ENCODE peak calls at places on chromosomes 4 and X, in six cellular contexts. T is GM12878, C is HepG2, F is K562, O is H1, E is GM12891. S is an unnamed sample.

GRCh38 chr4:76784237-76784636 is 113.7 kb downstream of the SOWAHB start:
- DNase-seq in T (no peak), C (no peak), F (no peak), O (no peak), E (no peak), S (no peak)

GRCh38 chr4:115453416-115453815 is 340.0 kb upstream of the NDST4 start:
- DNase-seq in T (no peak), C (no peak), F (no peak), O (no peak), E (no peak), S (no peak)

GRCh38 chr4:105822061-105822460 is 73.2 kb upstream of the NPNT start:
- DNase-seq in T (no peak), C (no peak), F (no peak), O (no peak), E (no peak), S (no peak)

GRCh38 chr4:148651991-148652390 is 209.8 kb upstream of the NR3C2 start:
- DNase-seq in T (no peak), C (no peak), F (no peak), O (no peak), E (no peak), S (no peak)

GRCh38 chrX:8179653-8180052 is 8.6 kb upstream of the VCX2 start:
- DNase-seq in T (no peak), C (no peak), F (no peak), O (no peak), E (no peak), S (no peak)

GRCh38 chrX:39749135-39749534 is 348.6 kb downstream of the BCOR start:
- DNase-seq in T (no peak), C (no peak), F (no peak), O (no peak), E (no peak), S (no peak)

GRCh38 chr4:25915359-25915716 is 1.3 kb downstream of the SMIM20 start:
- DNase-seq in T (no peak), C (no peak), F (peak), O (no peak), E (no peak), S (no peak)

GRCh38 chrX:136812286-136812685 is 31.6 kb upstream of the ARHGEF6 start:
- DNase-seq in T (no peak), C (no peak), F (no peak), O (no peak), E (no peak), S (no peak)

GRCh38 chr4:185782523-185782922 is 29.5 kb downstream of the SORBS2 start:
- DNase-seq in T (no peak), C (peak), F (peak), O (no peak), E (no peak), S (no peak)

GRCh38 chr4:3446631-3447320 is 5.0 kb downstream of the HGFAC start:
- DNase-seq in T (no peak), C (no peak), F (no peak), O (no peak), E (no peak), S (no peak)

GRCh38 chr4:119526786-119527550 is 101.6 kb downstream of the PDE5A start:
- DNase-seq in T (no peak), C (peak), F (no peak), O (no peak), E (no peak), S (no peak)

GRCh38 chr4:31415629-31416028 is 695.5 kb downstream of the PCDH7 start:
- DNase-seq in T (no peak), C (no peak), F (no peak), O (no peak), E (no peak), S (no peak)

GRCh38 chrX:123607806-123608205 is 125.0 kb downstream of the THOC2 start:
- DNase-seq in T (no peak), C (no peak), F (no peak), O (no peak), E (no peak), S (no peak)

GRCh38 chr4:140333523-140333922 is 39.9 kb upstream of the SCOC start:
- DNase-seq in T (no peak), C (no peak), F (no peak), O (no peak), E (no peak), S (no peak)

GRCh38 chr4:60173718-60174117 is 1026.4 kb upstream of the ADGRL3 start:
- DNase-seq in T (no peak), C (no peak), F (no peak), O (no peak), E (no peak), S (no peak)

GRCh38 chr4:65791111-65791806 is 121.0 kb upstream of the EPHA5 start:
- DNase-seq in T (no peak), C (no peak), F (no peak), O (no peak), E (no peak), S (no peak)

GRCh38 chrX:12978205-12979010 is 3.5 kb downstream of the TMSB4X start:
- DNase-seq in T (no peak), C (no peak), F (no peak), O (no peak), E (no peak), S (peak)

GRCh38 chrX:12981880-12982279 is 7.0 kb downstream of the TMSB4X start:
- DNase-seq in T (no peak), C (no peak), F (no peak), O (no peak), E (no peak), S (no peak)

GRCh38 chrX:12977761-12978204 is 2.9 kb downstream of the TMSB4X start:
- DNase-seq in T (no peak), C (no peak), F (no peak), O (no peak), E (no peak), S (no peak)

GRCh38 chrX:12979630-12980015 is 4.7 kb downstream of the TMSB4X start:
- DNase-seq in T (no peak), C (no peak), F (no peak), O (no peak), E (no peak), S (no peak)

DNA sequence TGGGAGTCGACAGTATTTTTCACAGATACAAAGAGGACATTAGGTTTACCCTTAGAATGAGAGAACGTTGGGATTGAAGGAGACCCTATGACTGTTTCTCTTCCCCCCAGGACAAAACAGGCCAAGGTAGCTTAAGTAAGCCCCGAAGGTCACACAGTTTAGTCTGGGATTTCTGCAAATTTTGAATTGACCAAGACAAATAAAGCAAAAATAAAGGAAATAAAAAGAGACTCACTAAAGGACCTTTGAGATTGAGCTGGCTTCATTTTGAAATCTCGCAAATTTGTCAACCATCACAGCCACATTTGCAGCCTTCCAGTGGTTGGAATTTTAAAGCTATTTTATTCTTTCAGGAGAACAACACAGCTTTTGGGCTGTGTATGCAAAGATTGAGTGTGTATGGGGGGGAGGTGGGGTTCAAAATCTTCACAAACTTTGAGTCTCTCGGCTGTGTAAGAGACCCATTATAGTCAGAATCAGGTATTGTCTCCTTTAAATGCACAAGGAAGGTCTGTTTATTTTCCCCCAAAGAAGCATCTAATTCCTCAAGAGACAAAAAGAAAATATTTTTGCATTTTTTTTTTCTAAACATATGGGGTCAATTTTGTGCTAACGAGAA is 4.2 kb downstream of the TMSB4X start:
- DNase-seq in T (no peak), C (no peak), F (no peak), O (no peak), E (no peak), S (no peak)
- TF ChIP-seq TAF1 in T (no peak), C (no peak), F (no peak), O (no peak), E (no peak), S (no peak)

GRCh38 chr4:95472538-95472937 is 76.2 kb downstream of the UNC5C start:
- DNase-seq in T (no peak), C (no peak), F (no peak), O (no peak), E (no peak), S (no peak)
- TF ChIP-seq POLR2A in T (no peak), C (no peak), F (no peak), O (no peak), E (no peak), S (no peak)

DNA sequence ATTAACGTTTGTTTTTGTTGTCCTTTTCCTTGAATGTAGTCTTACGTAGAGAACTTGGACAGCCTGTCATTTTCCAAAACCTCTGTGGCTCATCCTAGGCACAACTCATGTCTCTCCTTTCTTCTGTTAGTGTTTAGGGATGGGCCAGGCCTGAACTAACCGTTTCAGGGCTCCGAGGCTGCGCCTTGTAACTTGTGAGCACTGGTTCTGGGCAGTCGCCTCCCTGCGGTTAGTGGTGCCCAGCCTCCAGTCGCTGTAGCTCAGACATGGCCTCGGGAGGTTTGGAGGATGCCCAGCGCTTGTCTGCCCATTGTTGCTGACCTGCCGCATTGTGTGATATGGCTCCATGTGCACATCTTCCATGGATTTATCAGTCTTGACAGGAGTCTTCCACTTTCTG is 32.8 kb downstream of the TMEM131L start:
- DNase-seq in T (no peak), C (no peak), F (no peak), O (no peak), E (no peak), S (no peak)
- TF ChIP-seq POLR2AphosphoS5 in T (no peak), C (no peak), F (no peak), O (no peak), E (no peak), S (no peak)

DNA sequence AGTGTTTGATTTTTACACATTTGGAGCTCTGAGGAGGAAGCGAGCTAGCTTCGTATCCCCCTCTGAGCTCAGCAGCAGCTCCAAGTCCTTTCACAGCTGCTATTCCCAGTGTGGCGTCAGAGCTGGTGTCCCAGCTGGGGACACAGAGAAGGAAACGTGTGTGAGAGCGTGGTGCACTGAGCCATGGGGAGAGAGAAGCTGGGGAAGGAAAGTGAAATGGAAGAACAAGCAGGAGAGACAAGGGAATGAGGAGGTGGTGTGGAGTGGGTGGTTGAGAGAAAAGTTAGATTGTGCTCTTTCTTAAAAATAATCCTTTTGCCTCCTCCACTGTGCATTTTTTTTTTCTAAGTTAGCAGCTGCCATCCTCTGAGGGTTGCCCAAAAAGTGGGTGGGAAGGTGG is 79.5 kb upstream of the SLC4A4 start:
- DNase-seq in T (no peak), C (no peak), F (no peak), O (no peak), E (no peak), S (no peak)
- TF ChIP-seq TAF1 in T (no peak), C (no peak), F (no peak), O (no peak), E (no peak), S (no peak)

GRCh38 chr4:173509031-173510001 is 20.7 kb downstream of the HAND2 start:
- DNase-seq in T (no peak), C (no peak), F (no peak), O (no peak), E (no peak), S (no peak)
- TF ChIP-seq POLR2A in T (no peak), C (no peak), F (no peak), O (no peak), E (no peak), S (no peak)

GRCh38 chr4:188387134-188387791 is 248.0 kb downstream of the TRIML1 start:
- DNase-seq in T (no peak), C (no peak), F (no peak), O (no peak), E (no peak), S (no peak)
- TF ChIP-seq POLR2AphosphoS5 in T (no peak), C (no peak), F (no peak), O (no peak), E (no peak), S (no peak)

DNA sequence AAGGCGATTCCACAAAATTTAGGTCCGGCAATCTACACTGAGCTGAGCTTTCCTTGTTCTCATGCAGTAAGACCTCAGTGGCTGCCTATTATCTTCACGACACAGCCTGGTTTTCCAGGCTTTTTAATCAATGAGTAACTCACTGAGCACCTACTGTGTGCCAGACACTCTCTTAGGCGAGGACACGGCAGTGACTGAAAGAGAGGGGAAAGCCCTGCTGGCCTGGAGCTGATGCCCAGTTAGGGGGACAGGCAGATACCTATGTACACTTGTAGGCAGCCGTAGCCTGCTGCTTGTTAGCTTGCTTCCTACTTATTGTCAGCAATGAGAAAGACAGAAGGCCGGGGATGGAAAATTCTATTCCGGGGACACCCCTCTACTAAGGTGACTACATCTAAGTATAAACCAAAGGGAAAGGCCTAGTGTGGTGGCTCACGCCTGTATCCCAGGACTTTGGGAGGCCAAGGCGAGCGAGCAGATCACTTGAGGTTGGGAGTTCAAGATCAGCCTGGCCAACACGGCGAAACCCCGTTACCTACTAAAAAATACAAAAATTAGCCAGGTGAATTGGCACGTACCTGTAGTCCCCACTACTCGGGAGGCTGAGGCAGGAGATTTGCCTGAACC is 3.8 kb downstream of the WDR1 start:
- DNase-seq in T (no peak), C (no peak), F (no peak), O (no peak), E (no peak), S (no peak)
- TF ChIP-seq TAF1 in T (no peak), C (no peak), F (no peak), O (no peak), E (no peak), S (no peak)

GRCh38 chr4:57110635-57111546 is 706 bp upstream of the IGFBP7 start:
- DNase-seq in T (no peak), C (no peak), F (no peak), O (no peak), E (peak), S (peak)
- TF ChIP-seq POLR2A in T (no peak), C (no peak), F (no peak), O (no peak), E (no peak), S (no peak)

GRCh38 chrX:153490217-153490616 is 4.6 kb upstream of the BGN start:
- DNase-seq in T (no peak), C (no peak), F (no peak), O (no peak), E (no peak), S (no peak)

GRCh38 chrX:153486163-153486562 is 8.6 kb upstream of the BGN start:
- DNase-seq in T (no peak), C (no peak), F (no peak), O (no peak), E (no peak), S (no peak)

GRCh38 chrX:153487590-153488071 is 7.1 kb upstream of the BGN start:
- DNase-seq in T (no peak), C (no peak), F (no peak), O (no peak), E (no peak), S (no peak)

GRCh38 chrX:153485396-153486080 is 9.2 kb upstream of the BGN start:
- DNase-seq in T (no peak), C (no peak), F (no peak), O (no peak), E (no peak), S (no peak)

GRCh38 chrX:153488231-153488914 is 6.4 kb upstream of the BGN start:
- DNase-seq in T (no peak), C (peak), F (peak), O (no peak), E (no peak), S (no peak)
- TF ChIP-seq POLR2AphosphoS5 in T (no peak), C (no peak), F (no peak), O (no peak), E (no peak), S (no peak)

S was measured in GM12892.